ENCODE peak calls at places on chromosomes 11 and 22, in nine cellular contexts. One of them, this sample, is unnamed.

GRCh38 chr11:131760191-131760951 is 390.0 kb downstream of the NTM start:
- DNase-seq in astrocyte of the spinal cord: peak
- DNase-seq in ELR: peak
- DNase-seq in coronary artery: no peak
- DNase-seq in endothelial cell of umbilical vein: no peak
- DNase-seq in skeletal muscle cell: peak
- DNase-seq in NCI-H1105 treated with DMSO at 0.1 percent for 48 hours: no peak
- DNase-seq in astrocyte of the cerebellum: peak
- DNase-seq in lower leg skin: no peak
- DNase-seq in this sample: no peak

GRCh38 chr22:37229805-37230672 is 14.0 kb downstream of the RAC2 start:
- DNase-seq in skeletal muscle cell: no peak
- DNase-seq in coronary artery: no peak
- DNase-seq in NCI-H1105 treated with DMSO at 0.1 percent for 48 hours: no peak
- DNase-seq in ELR: peak
- DNase-seq in astrocyte of the cerebellum: no peak
- DNase-seq in astrocyte of the spinal cord: peak
- DNase-seq in lower leg skin: peak
- DNase-seq in endothelial cell of umbilical vein: no peak
- DNase-seq in this sample: no peak

GRCh38 chr11:29008481-29008880 is 900.3 kb downstream of the METTL15 start:
- DNase-seq in ELR: no peak
- DNase-seq in NCI-H1105 treated with DMSO at 0.1 percent for 48 hours: no peak
- DNase-seq in astrocyte of the spinal cord: no peak
- DNase-seq in lower leg skin: no peak
- DNase-seq in skeletal muscle cell: no peak
- DNase-seq in astrocyte of the cerebellum: no peak
- DNase-seq in coronary artery: no peak
- DNase-seq in endothelial cell of umbilical vein: peak
- DNase-seq in this sample: no peak

GRCh38 chr11:32390712-32391111 is 44.6 kb downstream of the WT1 start:
- DNase-seq in astrocyte of the spinal cord: no peak
- DNase-seq in coronary artery: no peak
- DNase-seq in NCI-H1105 treated with DMSO at 0.1 percent for 48 hours: no peak
- DNase-seq in skeletal muscle cell: no peak
- DNase-seq in endothelial cell of umbilical vein: no peak
- DNase-seq in astrocyte of the cerebellum: no peak
- DNase-seq in lower leg skin: no peak
- DNase-seq in ELR: no peak
- DNase-seq in this sample: no peak

GRCh38 chr11:2301631-2302272 is at the start of the genes C11orf21 and TSPAN32:
- DNase-seq in astrocyte of the cerebellum: no peak
- DNase-seq in ELR: no peak
- DNase-seq in NCI-H1105 treated with DMSO at 0.1 percent for 48 hours: no peak
- DNase-seq in skeletal muscle cell: no peak
- DNase-seq in endothelial cell of umbilical vein: no peak
- DNase-seq in astrocyte of the spinal cord: peak
- DNase-seq in coronary artery: peak
- DNase-seq in lower leg skin: no peak
- DNase-seq in this sample: no peak

GRCh38 chr11:12810497-12810896 is 136.3 kb downstream of the TEAD1 start:
- DNase-seq in lower leg skin: no peak
- DNase-seq in coronary artery: no peak
- DNase-seq in NCI-H1105 treated with DMSO at 0.1 percent for 48 hours: no peak
- DNase-seq in astrocyte of the spinal cord: peak
- DNase-seq in ELR: no peak
- DNase-seq in astrocyte of the cerebellum: peak
- DNase-seq in endothelial cell of umbilical vein: no peak
- DNase-seq in skeletal muscle cell: no peak
- DNase-seq in this sample: no peak

GRCh38 chr22:31229402-31230140 is 17.5 kb downstream of the LIMK2 start:
- DNase-seq in skeletal muscle cell: no peak
- DNase-seq in coronary artery: no peak
- DNase-seq in lower leg skin: peak
- DNase-seq in NCI-H1105 treated with DMSO at 0.1 percent for 48 hours: peak
- DNase-seq in astrocyte of the spinal cord: peak
- DNase-seq in endothelial cell of umbilical vein: peak
- DNase-seq in ELR: no peak
- DNase-seq in astrocyte of the cerebellum: no peak
- DNase-seq in this sample: peak

GRCh38 chr22:22196018-22196533 is 48.5 kb upstream of the VPREB1 start:
- DNase-seq in NCI-H1105 treated with DMSO at 0.1 percent for 48 hours: no peak
- DNase-seq in skeletal muscle cell: no peak
- DNase-seq in coronary artery: no peak
- DNase-seq in endothelial cell of umbilical vein: no peak
- DNase-seq in ELR: no peak
- DNase-seq in astrocyte of the spinal cord: no peak
- DNase-seq in lower leg skin: no peak
- DNase-seq in astrocyte of the cerebellum: no peak
- DNase-seq in this sample: no peak

GRCh38 chr11:60345489-60345888 is 18.4 kb downstream of the MS4A6E start:
- DNase-seq in astrocyte of the cerebellum: no peak
- DNase-seq in coronary artery: no peak
- DNase-seq in endothelial cell of umbilical vein: peak
- DNase-seq in skeletal muscle cell: no peak
- DNase-seq in NCI-H1105 treated with DMSO at 0.1 percent for 48 hours: peak
- DNase-seq in astrocyte of the spinal cord: no peak
- DNase-seq in ELR: peak
- DNase-seq in lower leg skin: no peak
- DNase-seq in this sample: no peak

GRCh38 chr11:20070459-20070858 is 89.8 kb downstream of the DBX1 start:
- DNase-seq in astrocyte of the spinal cord: peak
- DNase-seq in coronary artery: no peak
- DNase-seq in endothelial cell of umbilical vein: no peak
- DNase-seq in astrocyte of the cerebellum: peak
- DNase-seq in ELR: no peak
- DNase-seq in lower leg skin: no peak
- DNase-seq in skeletal muscle cell: no peak
- DNase-seq in NCI-H1105 treated with DMSO at 0.1 percent for 48 hours: peak
- DNase-seq in this sample: peak

GRCh38 chr22:19061471-19062138 is 60.6 kb downstream of the DGCR2 start:
- DNase-seq in coronary artery: peak
- DNase-seq in astrocyte of the cerebellum: no peak
- DNase-seq in NCI-H1105 treated with DMSO at 0.1 percent for 48 hours: no peak
- DNase-seq in skeletal muscle cell: no peak
- DNase-seq in ELR: no peak
- DNase-seq in lower leg skin: peak
- DNase-seq in astrocyte of the spinal cord: no peak
- DNase-seq in endothelial cell of umbilical vein: no peak
- DNase-seq in this sample: no peak

GRCh38 chr22:19038728-19039447 is 83.3 kb downstream of the DGCR2 start:
- DNase-seq in lower leg skin: peak
- DNase-seq in astrocyte of the cerebellum: no peak
- DNase-seq in coronary artery: no peak
- DNase-seq in skeletal muscle cell: no peak
- DNase-seq in ELR: no peak
- DNase-seq in endothelial cell of umbilical vein: no peak
- DNase-seq in NCI-H1105 treated with DMSO at 0.1 percent for 48 hours: no peak
- DNase-seq in astrocyte of the spinal cord: no peak
- DNase-seq in this sample: no peak

GRCh38 chr11:12008790-12009616 is 577 bp upstream of the DKK3 start:
- DNase-seq in astrocyte of the cerebellum: no peak
- DNase-seq in coronary artery: peak
- DNase-seq in skeletal muscle cell: no peak
- DNase-seq in ELR: peak
- DNase-seq in astrocyte of the spinal cord: peak
- DNase-seq in lower leg skin: peak
- DNase-seq in NCI-H1105 treated with DMSO at 0.1 percent for 48 hours: no peak
- DNase-seq in endothelial cell of umbilical vein: peak
- DNase-seq in this sample: no peak

GRCh38 chr11:121575250-121575962 is 122.6 kb upstream of the SORL1-AS1 start:
- DNase-seq in lower leg skin: no peak
- DNase-seq in NCI-H1105 treated with DMSO at 0.1 percent for 48 hours: no peak
- DNase-seq in endothelial cell of umbilical vein: no peak
- DNase-seq in coronary artery: peak
- DNase-seq in ELR: no peak
- DNase-seq in skeletal muscle cell: peak
- DNase-seq in astrocyte of the cerebellum: no peak
- DNase-seq in astrocyte of the spinal cord: peak
- DNase-seq in this sample: no peak